ENCODE peak calls at places on chromosomes 2 and 18, in seven cellular contexts. N, O, A, I, T, E and D are unnamed samples.

GRCh38 chr2:216819055-216819454 is 40.8 kb downstream of the TNP1 start:
- DNase-seq in T (no peak), O (no peak), A (no peak), N (no peak), E (no peak), I (no peak), D (no peak)

GRCh38 chr2:238743243-238744068 is 104.4 kb upstream of the TWIST2 start:
- DNase-seq in O (no peak), A (no peak), T (peak; percentile 5), N (no peak), I (no peak), E (no peak), D (no peak)

GRCh38 chr18:76805221-76805620 is 17.1 kb upstream of the ZNF236 start:
- DNase-seq in I (no peak), O (no peak), A (no peak), N (no peak), T (peak; percentile 18), E (peak; percentile 40), D (no peak)

GRCh38 chr2:64946737-64947090 is 42.5 kb upstream of the SLC1A4 start:
- DNase-seq in N (no peak), E (no peak), T (no peak), I (no peak), O (no peak), A (no peak), D (no peak)

GRCh38 chr18:23283933-23284430 is 148.7 kb downstream of the CABLES1 start:
- DNase-seq in N (peak; percentile 53), I (no peak), E (no peak), T (peak; percentile 93), A (no peak), O (no peak), D (no peak)

GRCh38 chr2:13050764-13051163 is 334.0 kb downstream of the TRIB2 start:
- DNase-seq in N (no peak), E (no peak), A (no peak), O (no peak), T (no peak), I (no peak), D (no peak)

GRCh38 chr18:7946724-7947377 is 379.7 kb downstream of the PTPRM start:
- DNase-seq in A (no peak), N (no peak), E (no peak), T (peak; percentile 77), I (peak; percentile 24), O (no peak), D (no peak)

GRCh38 chr18:35490894-35491688 is 6.7 kb downstream of the INO80C start:
- DNase-seq in T (no peak), O (no peak), A (no peak), I (no peak), N (no peak), E (no peak), D (no peak)

GRCh38 chr2:208062113-208062512 is 36.8 kb upstream of the PLEKHM3 start:
- DNase-seq in E (peak; percentile 69), I (peak; percentile 32), N (peak; percentile 26), O (no peak), T (peak; percentile 52), A (no peak), D (no peak)

GRCh38 chr2:118774458-118775133 is 72.9 kb downstream of the EN1 start:
- DNase-seq in T (peak; percentile 31), O (peak; percentile 76), I (peak; percentile 8), E (no peak), A (no peak), N (peak; percentile 89), D (no peak)

GRCh38 chr2:190887089-190887488 is 6.5 kb downstream of the GLS start:
- DNase-seq in A (no peak), E (peak; percentile 34), I (no peak), T (peak; percentile 64), O (no peak), N (no peak), D (no peak)